ENCODE peak calls at places on chromosomes 2 and 18, in six cellular contexts. T, B, A, X, G and C are unnamed samples.

GRCh38 chr2:118310016-118310877 is 222.0 kb downstream of the INSIG2 start:
- DNase-seq in T (peak; percentile 85), B (peak; percentile 34), A (no peak), X (peak; percentile 28), G (peak; percentile 87), C (no peak)

GRCh38 chr2:78999410-78999809 is 26.1 kb upstream of the REG3G start:
- DNase-seq in T (peak; percentile 54), B (no peak), A (peak; percentile 65), X (peak; percentile 42), G (peak; percentile 35), C (no peak)

GRCh38 chr2:120404274-120404673 is 58.3 kb downstream of the INHBB start:
- DNase-seq in T (no peak), B (no peak), A (no peak), X (no peak), G (no peak), C (no peak)

GRCh38 chr2:241857572-241858121 is 1.0 kb downstream of the PDCD1 start:
- DNase-seq in T (no peak), B (no peak), A (no peak), X (peak; percentile 34), G (no peak), C (no peak)

GRCh38 chr18:33757037-33757436 is 179.0 kb downstream of the ASXL3 start:
- DNase-seq in T (no peak), B (no peak), A (no peak), X (no peak), G (peak; percentile 78), C (no peak)

GRCh38 chr2:136384541-136385303 is 266.8 kb upstream of the CXCR4 start:
- DNase-seq in T (peak; percentile 70), B (peak; percentile 77), A (peak; percentile 87), X (peak; percentile 45), G (peak; percentile 33), C (peak; percentile 39)

GRCh38 chr2:151410485-151410833 is 757 bp downstream of the RIF1 start:
- DNase-seq in T (peak; percentile 72), B (peak; percentile 69), A (peak; percentile 58), X (peak; percentile 54), G (peak; percentile 57), C (no peak)

GRCh38 chr2:45962522-45962921 is 311.0 kb downstream of the PRKCE start:
- DNase-seq in T (no peak), B (no peak), A (no peak), X (peak; percentile 68), G (peak; percentile 95), C (peak; percentile 68)

GRCh38 chr18:26621161-26622026 is 73.0 kb upstream of the KCTD1 start:
- DNase-seq in T (peak; percentile 81), B (peak; percentile 68), A (peak; percentile 60), X (peak; percentile 42), G (peak; percentile 53), C (peak; percentile 23)

GRCh38 chr2:47572136-47572535 is 169.2 kb downstream of the MSH2 start:
- DNase-seq in T (no peak), B (no peak), A (no peak), X (no peak), G (no peak), C (no peak)

GRCh38 chr2:63053889-63054725 is 3.5 kb downstream of the OTX1 start:
- DNase-seq in T (peak; percentile 94), B (no peak), A (peak; percentile 8), X (peak; percentile 63), G (peak; percentile 27), C (no peak)

GRCh38 chr18:50982086-50982801 is 14.4 kb downstream of the ELAC1 start:
- DNase-seq in T (no peak), B (no peak), A (no peak), X (no peak), G (no peak), C (no peak)

GRCh38 chr2:226411727-226412360 is 387.8 kb downstream of the IRS1 start:
- DNase-seq in T (no peak), B (no peak), A (no peak), X (no peak), G (peak; percentile 42), C (peak; percentile 93)

GRCh38 chr2:16058747-16059358 is 118.5 kb downstream of the MYCN start:
- DNase-seq in T (no peak), B (no peak), A (no peak), X (no peak), G (no peak), C (no peak)

GRCh38 chr18:25253136-25253535 is 98.8 kb downstream of the ZNF521 start:
- DNase-seq in T (no peak), B (no peak), A (no peak), X (no peak), G (peak; percentile 33), C (no peak)

GRCh38 chr2:119387381-119388129 is 20.8 kb downstream of the DBI start:
- DNase-seq in T (peak; percentile 17), B (peak; percentile 54), A (no peak), X (peak; percentile 22), G (peak; percentile 87), C (no peak)

GRCh38 chr2:200306969-200307811 is 697 bp downstream of the SPATS2L start:
- DNase-seq in T (peak; percentile 60), B (peak; percentile 60), A (peak; percentile 44), X (peak; percentile 82), G (peak; percentile 79), C (no peak)

GRCh38 chr2:190215620-190216019 is 104.0 kb downstream of the HIBCH start:
- DNase-seq in T (peak; percentile 50), B (no peak), A (peak; percentile 10), X (peak; percentile 3), G (peak; percentile 9), C (no peak)

GRCh38 chr18:58464104-58464625 is 164.7 kb downstream of the ALPK2 start:
- DNase-seq in T (no peak), B (no peak), A (no peak), X (no peak), G (no peak), C (no peak)

GRCh38 chr2:17326717-17327116 is 191.5 kb downstream of the RAD51AP2 start:
- DNase-seq in T (no peak), B (no peak), A (no peak), X (no peak), G (no peak), C (no peak)

GRCh38 chr2:17331636-17332035 is 186.6 kb downstream of the RAD51AP2 start:
- DNase-seq in T (no peak), B (no peak), A (no peak), X (no peak), G (no peak), C (no peak)

GRCh38 chr2:17328161-17328560 is 190.1 kb downstream of the RAD51AP2 start:
- DNase-seq in T (no peak), B (no peak), A (no peak), X (no peak), G (no peak), C (no peak)

DNA sequence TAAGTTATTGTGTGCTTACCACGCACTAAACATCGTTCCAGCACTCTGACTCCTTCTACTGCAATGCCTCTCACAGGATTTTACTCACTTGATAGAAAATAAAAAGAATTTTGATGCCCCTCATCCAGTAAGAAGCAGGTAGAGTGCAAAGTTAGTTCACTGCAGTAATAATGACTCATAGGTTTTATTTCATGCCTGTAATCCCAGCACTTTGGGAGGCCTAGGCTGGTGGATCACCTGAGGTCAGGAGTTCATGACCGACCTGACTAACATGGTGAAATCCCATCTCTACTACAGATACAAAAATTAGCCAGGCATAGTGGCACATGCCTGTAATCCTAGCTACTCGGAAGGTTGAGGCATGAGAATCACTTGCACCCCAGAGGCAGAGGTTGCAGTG is 190.6 kb downstream of the RAD51AP2 start:
- DNase-seq in T (no peak), B (no peak), A (no peak), X (no peak), G (no peak), C (no peak)
- TF ChIP-seq EZH2phosphoT487 in T (no peak), B (no peak), A (no peak), X (no peak), G (no peak), C (no peak)

GRCh38 chr2:99496021-99496420 is 6.2 kb upstream of the REV1 start:
- DNase-seq in T (no peak), B (no peak), A (no peak), X (no peak), G (no peak), C (no peak)
- H2AFZ ChIP-seq in T (no peak overlapping the region), B (no peak overlapping the region), A (no peak overlapping the region), X (no peak overlapping the region), G (no peak overlapping the region), C (no peak overlapping the region)

GRCh38 chr2:168773719-168774521 is 28.5 kb upstream of the NOSTRIN start:
- DNase-seq in T (peak; percentile 76), B (peak; percentile 51), A (peak; percentile 49), X (peak; percentile 39), G (peak; percentile 82), C (peak; percentile 52)
- TF ChIP-seq EZH2phosphoT487 in T (no peak), B (no peak), A (no peak), X (no peak), G (no peak), C (no peak)

GRCh38 chr2:129366263-129366662 is 613.2 kb upstream of the RAB6C start:
- DNase-seq in T (no peak), B (no peak), A (no peak), X (no peak), G (no peak), C (no peak)

GRCh38 chr2:129367118-129367517 is 612.3 kb upstream of the RAB6C start:
- DNase-seq in T (no peak), B (no peak), A (no peak), X (no peak), G (no peak), C (no peak)

GRCh38 chr2:129361688-129362087 is 617.8 kb upstream of the RAB6C start:
- DNase-seq in T (no peak), B (no peak), A (no peak), X (no peak), G (no peak), C (no peak)
- H2AFZ ChIP-seq in T (no peak overlapping the region), B (no peak overlapping the region), A (no peak overlapping the region), X (no peak overlapping the region), G (no peak overlapping the region), C (no peak overlapping the region)

GRCh38 chr18:36211612-36212065 is 24.3 kb downstream of the MOCOS start:
- DNase-seq in T (no peak), B (no peak), A (no peak), X (no peak), G (peak; percentile 83), C (no peak)
- TF ChIP-seq EZH2phosphoT487 in T (no peak), B (no peak), A (no peak), X (no peak), G (no peak), C (no peak)

GRCh38 chr2:222120933-222121332 is 177.9 kb downstream of the PAX3 start:
- DNase-seq in T (no peak), B (no peak), A (no peak), X (no peak), G (no peak), C (no peak)

DNA sequence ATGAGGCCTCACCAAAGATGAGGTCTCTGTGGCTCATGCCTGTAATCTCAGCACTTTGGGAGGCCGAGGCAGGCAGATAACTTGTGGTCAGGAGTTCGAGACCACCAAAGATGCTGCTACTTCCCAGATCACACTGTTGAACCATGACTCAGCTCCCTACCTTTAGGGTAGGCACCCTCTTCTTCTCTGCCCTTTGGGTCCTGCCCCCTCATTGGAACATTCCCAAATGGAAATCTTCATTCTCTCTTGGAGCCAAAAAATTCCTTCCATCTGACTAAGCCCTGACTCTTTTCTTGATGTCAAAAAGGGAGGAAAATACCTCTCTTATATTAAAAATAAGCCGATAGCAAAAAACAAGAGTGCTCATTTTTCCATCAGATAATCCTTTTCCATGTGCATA is 183.5 kb downstream of the PAX3 start:
- DNase-seq in T (no peak), B (no peak), A (no peak), X (no peak), G (no peak), C (no peak)
- H2AFZ ChIP-seq in T (no peak overlapping the region), B (no peak overlapping the region), A (no peak overlapping the region), X (no peak overlapping the region), G (no peak overlapping the region), C (no peak overlapping the region)